ENCODE peak calls at places on chromosome X, in four cellular contexts. A is WTC11, J is HepG2, G is K562. P is an unnamed sample.

GRCh38 chrX:130174051-130174704 is 2.4 kb downstream of the RAB33A start:
- DNase-seq in J (no peak), G (peak; percentile 17), A (no peak), P (no peak)

GRCh38 chrX:21658746-21659145 is 616 bp upstream of the KLHL34 start:
- DNase-seq in G (no peak), J (no peak), A (peak; percentile 53), P (no peak)

GRCh38 chrX:124010157-124010556 is 48.7 kb downstream of the STAG2 start:
- DNase-seq in A (no peak), J (no peak), G (no peak), P (no peak)

GRCh38 chrX:74178536-74178935 is 125.4 kb upstream of the ZCCHC13 start:
- DNase-seq in G (no peak), A (peak; percentile 41), J (no peak), P (peak; percentile 61)

GRCh38 chrX:68018248-68019203 is 414.8 kb downstream of the OPHN1 start:
- DNase-seq in J (peak; percentile 28), G (peak; percentile 7), A (peak; percentile 66), P (peak; percentile 34)

GRCh38 chrX:750812-751211 is 120.2 kb downstream of the SHOX start:
- DNase-seq in G (no peak), A (no peak), J (no peak), P (no peak)

GRCh38 chrX:137194164-137194563 is 160.4 kb upstream of the GPR101 start:
- DNase-seq in A (peak; percentile 24), J (peak; percentile 12), G (peak; percentile 5), P (peak; percentile 70)

GRCh38 chrX:154540897-154541535 is 5.6 kb downstream of the G6PD start:
- DNase-seq in J (peak; percentile 89), G (no peak), A (no peak), P (no peak)

GRCh38 chrX:41684138-41684537 is 4.6 kb upstream of the GPR34 start:
- DNase-seq in G (no peak), A (no peak), J (no peak), P (no peak)

GRCh38 chrX:97616883-97617510 is 733.3 kb downstream of the RPA4 start:
- DNase-seq in A (no peak), G (no peak), J (peak; percentile 3), P (no peak)

GRCh38 chrX:1463581-1464281 is 11.0 kb upstream of the ASMTL start:
- DNase-seq in G (no peak), J (no peak), A (no peak), P (no peak)

GRCh38 chrX:105191878-105192277 is 28.6 kb downstream of the TEX13A start:
- DNase-seq in A (peak; percentile 35), G (no peak), J (no peak), P (peak; percentile 64)

GRCh38 chrX:49155243-49155899 is 7.2 kb upstream of the MAGIX start:
- DNase-seq in J (no peak), G (peak; percentile 63), A (peak; percentile 56), P (no peak)

GRCh38 chrX:133215747-133216146 is 2.4 kb downstream of the TFDP3 start:
- DNase-seq in G (no peak), A (peak; percentile 11), J (peak; percentile 8), P (peak; percentile 44)

GRCh38 chrX:7689791-7690412 is 153.1 kb upstream of the VCX start:
- DNase-seq in G (no peak), A (no peak), J (no peak), P (no peak)

GRCh38 chrX:49846545-49846944 is 17.4 kb downstream of the PAGE4 start:
- DNase-seq in A (no peak), G (no peak), J (no peak), P (no peak)

GRCh38 chrX:41025926-41026325 is 59.3 kb upstream of the USP9X start:
- DNase-seq in J (no peak), A (no peak), G (no peak), P (no peak)

GRCh38 chrX:65674351-65674893 is 7.0 kb downstream of the MSN start:
- DNase-seq in G (no peak), A (no peak), J (no peak), P (no peak)

GRCh38 chrX:69968956-69969355 is 80.8 kb downstream of the AWAT2 start:
- DNase-seq in A (no peak), G (no peak), J (no peak), P (no peak)

GRCh38 chrX:1877780-1878179 is 262.9 kb downstream of the ASMT start:
- DNase-seq in A (no peak), J (no peak), G (no peak), P (no peak)

GRCh38 chrX:29666361-29666760 is 549.0 kb upstream of the MAGEB2 start:
- DNase-seq in A (no peak), G (no peak), J (no peak), P (no peak)

GRCh38 chrX:108420481-108420880 is 17.7 kb downstream of the COL4A6 start:
- DNase-seq in G (no peak), J (no peak), A (no peak), P (no peak)

GRCh38 chrX:105533951-105534350 is 288.4 kb upstream of the NRK start:
- DNase-seq in J (no peak), A (no peak), G (no peak), P (no peak)

GRCh38 chrX:27583976-27584375 is 6.2 kb upstream of the DCAF8L2 start:
- DNase-seq in J (no peak), G (no peak), A (no peak), P (no peak)

GRCh38 chrX:66050140-66050569 is 10.3 kb upstream of the VSIG4 start:
- DNase-seq in G (no peak), J (no peak), A (no peak), P (no peak)

GRCh38 chrX:129600981-129601424 is 53.8 kb downstream of the APLN start:
- DNase-seq in G (peak; percentile 24), A (no peak), J (peak; percentile 4), P (peak; percentile 61)

GRCh38 chrX:47662144-47662657 is 3.2 kb upstream of the UXT start:
- DNase-seq in J (no peak), G (peak; percentile 43), A (no peak), P (no peak)

GRCh38 chrX:2549874-2550273 is 49.1 kb upstream of the DHRSX start:
- DNase-seq in G (no peak), A (no peak), J (no peak), P (no peak)

GRCh38 chrX:134338527-134338926 is 101.5 kb downstream of the CCDC160 start:
- DNase-seq in A (no peak), G (no peak), J (no peak), P (no peak)

GRCh38 chrX:151153086-151153485 is 23.3 kb upstream of the GPR50 start:
- DNase-seq in G (no peak), A (peak; percentile 63), J (peak; percentile 0), P (no peak)

GRCh38 chrX:30865020-30865419 is 24.0 kb downstream of the TAB3 start:
- DNase-seq in G (peak; percentile 23), J (peak; percentile 21), A (peak; percentile 27), P (peak; percentile 31)

GRCh38 chrX:107718156-107718621 is 57.4 kb downstream of the TSC22D3 start:
- DNase-seq in A (peak; percentile 78), G (peak; percentile 74), J (peak; percentile 44), P (peak; percentile 87)

GRCh38 chrX:123695242-123695641 is 37.6 kb downstream of the THOC2 start:
- DNase-seq in A (no peak), J (no peak), G (no peak), P (no peak)

GRCh38 chrX:78759081-78759480 is 11.6 kb downstream of the LPAR4 start:
- DNase-seq in G (no peak), J (no peak), A (no peak), P (no peak)

GRCh38 chrX:78753571-78753970 is 6.1 kb downstream of the LPAR4 start:
- DNase-seq in A (no peak), G (no peak), J (no peak), P (no peak)

DNA sequence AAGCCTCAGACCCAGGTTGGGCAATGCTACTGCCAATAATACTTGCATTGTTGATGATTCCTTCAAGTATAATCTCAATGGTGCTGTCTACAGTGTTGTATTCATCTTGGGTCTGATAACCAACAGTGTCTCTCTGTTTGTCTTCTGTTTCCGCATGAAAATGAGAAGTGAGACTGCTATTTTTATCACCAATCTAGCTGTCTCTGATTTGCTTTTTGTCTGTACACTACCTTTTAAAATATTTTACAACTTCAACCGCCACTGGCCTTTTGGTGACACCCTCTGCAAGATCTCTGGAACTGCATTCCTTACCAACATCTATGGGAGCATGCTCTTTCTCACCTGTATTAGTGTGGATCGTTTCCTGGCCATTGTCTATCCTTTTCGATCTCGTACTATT is 7.4 kb downstream of the LPAR4 start:
- DNase-seq in G (no peak), J (no peak), A (no peak), P (no peak)
- TF ChIP-seq ELF4 in G (no peak), J (no peak), A (no peak), P (no peak)

DNA sequence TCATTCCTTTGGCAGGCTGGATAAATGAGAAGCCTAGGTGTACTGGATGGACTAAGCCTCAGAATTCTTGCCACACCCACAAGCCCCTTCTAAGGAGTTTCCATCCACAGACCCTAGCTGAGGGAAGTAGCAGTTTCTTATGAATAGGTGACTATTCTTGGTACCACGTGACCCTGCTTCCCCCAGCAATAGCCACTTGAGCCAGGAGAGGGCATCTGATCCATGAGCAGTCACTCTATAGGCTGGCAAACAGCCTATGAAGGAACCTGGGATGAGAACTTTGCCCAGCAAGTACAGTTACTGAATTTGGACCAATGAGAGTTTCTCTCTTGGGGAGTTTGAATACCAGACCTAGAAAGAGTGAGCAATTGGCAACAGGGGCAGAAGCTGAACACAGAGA is 84.0 kb downstream of the RTL9 start:
- DNase-seq in A (peak; percentile 30), J (peak; percentile 54), G (peak; percentile 51), P (peak; percentile 70)
- TF ChIP-seq ELF4 in A (no peak), J (no peak), G (no peak), P (no peak)

GRCh38 chrX:139720136-139720535 is 12.2 kb upstream of the MCF2 start:
- DNase-seq in G (no peak), A (peak; percentile 11), J (peak; percentile 30), P (no peak)
- TF ChIP-seq ELF4 in G (no peak), A (no peak), J (no peak), P (no peak)

DNA sequence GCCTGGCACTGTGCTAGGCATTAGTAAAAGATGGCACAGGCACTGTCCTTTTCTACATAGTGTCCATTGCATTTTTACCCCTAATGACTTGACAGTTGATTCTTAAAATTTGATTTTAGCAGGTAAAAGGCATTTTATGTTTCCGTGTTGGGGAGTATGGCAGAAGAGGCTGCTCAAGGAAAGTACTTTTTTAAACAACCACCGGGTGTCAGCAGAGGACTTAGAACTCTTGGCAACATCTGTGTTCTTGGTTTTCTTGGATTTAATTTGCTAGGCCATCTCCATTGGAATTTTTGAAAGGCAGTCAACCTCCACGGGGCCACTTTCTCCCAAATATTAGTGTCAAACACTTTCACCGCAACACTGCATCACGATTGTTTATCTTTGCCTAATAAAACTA is 102.9 kb downstream of the TSPAN7 start:
- DNase-seq in G (peak; percentile 37), J (peak; percentile 13), A (no peak), P (peak; percentile 56)
- TF ChIP-seq ELF4 in G (no peak), J (no peak), A (no peak), P (no peak)

DNA sequence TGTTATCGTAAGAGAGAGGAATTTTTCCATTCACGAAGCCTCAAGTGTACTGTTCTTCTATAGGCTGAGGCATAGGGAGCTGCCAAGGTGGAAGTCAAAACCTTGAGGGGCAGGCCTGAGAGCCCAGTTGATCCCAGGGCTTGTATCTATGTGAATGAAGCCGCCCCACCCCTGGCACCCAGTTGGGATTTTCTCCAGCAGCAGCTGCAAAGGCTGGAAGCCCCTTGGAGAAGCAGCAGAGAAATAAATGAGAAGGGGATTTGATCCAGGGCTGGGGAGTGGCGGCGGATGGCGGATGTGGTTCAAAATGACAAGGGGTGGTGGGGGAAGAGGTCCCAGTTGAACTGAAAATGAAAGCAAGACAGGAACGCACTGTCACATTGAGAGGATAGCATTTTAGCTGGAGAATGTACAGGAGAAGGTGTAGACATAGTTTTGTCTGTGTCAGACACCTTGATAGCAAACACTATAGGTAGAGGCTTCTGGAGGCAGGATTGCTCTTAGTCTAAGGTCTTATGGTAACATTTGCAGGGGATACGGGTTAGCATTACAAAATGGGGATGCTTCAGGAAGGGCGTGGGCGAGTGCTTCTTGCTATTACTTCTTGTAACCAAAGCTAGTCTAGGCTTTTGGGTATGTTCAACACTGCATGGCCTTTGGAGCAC is 32.6 kb downstream of the DOCK11 start:
- DNase-seq in A (no peak), G (no peak), J (no peak), P (no peak)
- TF ChIP-seq ELF4 in A (no peak), G (no peak), J (no peak), P (no peak)

P was measured in HEK293T.